ENCODE peak calls at places on chromosome 17, in seven cellular contexts. X is tibial artery, F is HFF-Myc, Y is transverse colon, A is PC-9, L is pancreas, B is heart right ventricle. M is an unnamed sample.

GRCh38 chr17:65459667-65460415 is 101.6 kb downstream of the AXIN2 start:
- DNase-seq in L (no peak), B (no peak), F (no peak), A (no peak), X (no peak), Y (no peak), M (no peak)

GRCh38 chr17:30378191-30378796 is 433 bp upstream of the CPD start:
- DNase-seq in X (no peak), L (no peak), A (no peak), Y (peak; percentile 38), F (no peak), B (peak; percentile 39), M (no peak)

GRCh38 chr17:21286771-21287702 is 2.5 kb downstream of the MAP2K3 start:
- DNase-seq in A (peak; percentile 76), L (no peak), F (no peak), B (no peak), X (no peak), Y (peak; percentile 81), M (no peak)

GRCh38 chr17:51258756-51259573 is 884 bp downstream of the MBTD1 start:
- DNase-seq in F (no peak), L (peak; percentile 16), A (no peak), B (peak; percentile 21), X (peak; percentile 21), Y (peak; percentile 34), M (no peak)

GRCh38 chr17:73663614-73664013 is 19.4 kb upstream of the SDK2 start:
- DNase-seq in L (no peak), F (no peak), B (no peak), X (no peak), Y (no peak), A (no peak), M (no peak)

GRCh38 chr17:44205962-44206824 is 6.5 kb upstream of the ATXN7L3 start:
- DNase-seq in B (no peak), A (no peak), X (no peak), L (no peak), F (no peak), Y (no peak), M (no peak)

GRCh38 chr17:27651411-27652345 is 20.7 kb downstream of the LGALS9 start:
- DNase-seq in F (no peak), L (peak; percentile 37), Y (peak; percentile 81), A (no peak), X (peak; percentile 50), B (peak; percentile 64), M (peak; percentile 53)

GRCh38 chr17:34852141-34852540 is 109.1 kb downstream of the CCT6B start:
- DNase-seq in A (no peak), X (no peak), B (no peak), Y (no peak), L (no peak), F (no peak), M (no peak)

GRCh38 chr17:28728364-28729200 is at the start of gene NEK8:
- DNase-seq in B (peak; percentile 96), F (peak; percentile 87), A (peak; percentile 96), X (peak; percentile 96), Y (peak; percentile 99), L (peak; percentile 94), M (peak; percentile 92)

GRCh38 chr17:44636562-44636961 is 19.7 kb upstream of the MEIOC start:
- DNase-seq in X (no peak), B (no peak), A (peak; percentile 64), L (no peak), Y (no peak), F (peak; percentile 21), M (peak; percentile 83)

GRCh38 chr17:81707725-81708646 is 4.1 kb upstream of the SLC25A10 start:
- DNase-seq in Y (no peak), B (no peak), X (no peak), A (no peak), L (no peak), F (no peak), M (no peak)

GRCh38 chr17:57045868-57046671 is 39.0 kb upstream of the AKAP1 start:
- DNase-seq in L (no peak), A (no peak), X (no peak), F (no peak), Y (peak; percentile 52), B (no peak), M (no peak)

GRCh38 chr17:65193305-65194293 is 56.4 kb downstream of the RGS9 start:
- DNase-seq in A (no peak), X (no peak), B (no peak), Y (no peak), L (no peak), F (no peak), M (no peak)

GRCh38 chr17:51144266-51145022 is 8.9 kb upstream of the NME1 start:
- DNase-seq in X (no peak), Y (no peak), F (no peak), A (no peak), B (no peak), L (no peak), M (no peak)

GRCh38 chr17:76452646-76453430 is at the start of gene UBE2O:
- DNase-seq in Y (peak; percentile 90), L (peak; percentile 81), X (peak; percentile 72), B (peak; percentile 91), A (peak; percentile 67), F (peak; percentile 47), M (peak; percentile 76)

GRCh38 chr17:69326302-69327059 is 452 bp downstream of the ABCA5 start:
- DNase-seq in A (no peak), L (no peak), F (no peak), X (no peak), Y (no peak), B (no peak), M (peak; percentile 62)

GRCh38 chr17:19513897-19514488 is 19.7 kb upstream of the SLC47A1 start:
- DNase-seq in B (peak; percentile 52), L (peak; percentile 30), X (peak; percentile 62), F (peak; percentile 29), Y (peak; percentile 75), A (peak; percentile 58), M (peak; percentile 76)

GRCh38 chr17:65888649-65889048 is 303.3 kb downstream of the CEP112 start:
- DNase-seq in F (no peak), B (no peak), A (no peak), X (no peak), L (no peak), Y (no peak), M (peak; percentile 98)

GRCh38 chr17:43338886-43339516 is 59.8 kb upstream of the ARL4D start:
- DNase-seq in F (no peak), Y (peak; percentile 82), A (peak; percentile 41), X (peak; percentile 75), L (peak; percentile 51), B (peak; percentile 70), M (peak; percentile 47)

GRCh38 chr17:16158721-16159120 is 56.6 kb downstream of the NCOR1 start:
- DNase-seq in A (no peak), L (no peak), F (no peak), X (no peak), Y (no peak), B (no peak), M (peak; percentile 30)

GRCh38 chr17:77834170-77835115 is 124.1 kb upstream of the TNRC6C start:
- DNase-seq in A (peak; percentile 48), X (peak; percentile 83), L (no peak), Y (peak; percentile 46), F (no peak), B (peak; percentile 68), M (peak; percentile 80)

GRCh38 chr17:42518755-42519545 is 17.1 kb upstream of the NAGLU start:
- DNase-seq in X (no peak), A (peak; percentile 89), L (no peak), F (no peak), Y (peak; percentile 91), B (peak; percentile 55), M (peak; percentile 86)

GRCh38 chr17:21194210-21194609 is 19.8 kb downstream of the TMEM11 start:
- DNase-seq in Y (no peak), X (no peak), F (no peak), B (no peak), L (no peak), A (no peak), M (no peak)

GRCh38 chr17:44828919-44829557 is 1.0 kb downstream of the GJC1 start:
- DNase-seq in F (no peak), Y (no peak), X (no peak), B (no peak), A (no peak), L (no peak), M (peak; percentile 43)

GRCh38 chr17:80868022-80868609 is 123.5 kb upstream of the CHMP6 start:
- DNase-seq in A (no peak), F (no peak), X (no peak), Y (no peak), L (no peak), B (no peak), M (no peak)

GRCh38 chr17:7575959-7576358 is 3.5 kb upstream of the CD68 start:
- DNase-seq in A (no peak), L (no peak), X (no peak), Y (no peak), F (no peak), B (no peak), M (no peak)
- H3K4me3 ChIP-seq in A (peak overlapping the region; percentile 91), L (peak overlapping the region; percentile 88), X (no peak overlapping the region), Y (no peak overlapping the region), F (peak overlapping the region; percentile 98), B (no peak overlapping the region), M (no peak overlapping the region)

GRCh38 chr17:17741346-17742023 is 60.2 kb downstream of the RAI1 start:
- DNase-seq in Y (no peak), B (no peak), L (no peak), F (no peak), X (no peak), A (no peak), M (peak; percentile 49)
- TF ChIP-seq CTCF in Y (no peak), B (no peak), L (no peak), F (no peak), X (no peak), A (no peak), M (peak; percentile 56)

DNA sequence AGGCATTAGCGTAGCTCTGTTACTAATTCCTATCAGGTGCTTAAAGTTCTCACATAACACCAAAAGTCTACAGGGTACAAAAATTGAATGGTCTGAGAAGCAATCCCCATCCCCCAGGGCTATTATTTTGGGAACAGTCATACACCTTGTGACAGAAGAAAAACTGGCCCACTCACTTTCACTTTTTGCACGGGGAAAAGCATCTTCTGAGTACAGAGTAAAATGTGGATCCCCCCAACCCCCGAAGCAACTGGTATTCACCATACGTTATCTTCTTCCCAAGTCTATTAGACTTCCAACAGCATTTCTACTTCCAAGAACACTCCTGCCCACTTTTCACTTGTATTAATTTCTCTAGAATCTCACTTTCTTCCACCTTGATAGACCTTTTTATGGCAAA is 11.8 kb downstream of the GGA3 start:
- DNase-seq in B (no peak), L (no peak), F (no peak), Y (no peak), A (no peak), X (no peak), M (no peak)
- H3K4me3 ChIP-seq in B (peak overlapping the region; percentile 18), L (no peak overlapping the region), F (no peak overlapping the region), Y (no peak overlapping the region), A (no peak overlapping the region), X (no peak overlapping the region), M (no peak overlapping the region)

GRCh38 chr17:79027274-79027924 is 3.4 kb downstream of the C1QTNF1 start:
- DNase-seq in B (no peak), A (no peak), X (peak; percentile 21), Y (no peak), F (no peak), L (no peak), M (no peak)

GRCh38 chr17:79027925-79028491 is 4.0 kb downstream of the C1QTNF1 start:
- DNase-seq in Y (no peak), F (no peak), X (peak; percentile 70), B (peak; percentile 44), A (no peak), L (no peak), M (peak; percentile 65)

GRCh38 chr17:79026345-79027273 is 2.6 kb downstream of the C1QTNF1 start:
- DNase-seq in L (peak; percentile 5), Y (peak; percentile 56), B (peak; percentile 58), F (peak; percentile 72), X (peak; percentile 36), A (peak; percentile 66), M (peak; percentile 65)

GRCh38 chr17:79029327-79030009 is 5.5 kb downstream of the C1QTNF1 start:
- DNase-seq in A (no peak), B (no peak), L (no peak), Y (no peak), F (no peak), X (peak; percentile 11), M (no peak)

GRCh38 chr17:79028496-79029326 is 4.7 kb downstream of the C1QTNF1 start:
- DNase-seq in X (peak; percentile 20), B (no peak), L (no peak), F (no peak), Y (no peak), A (no peak), M (no peak)
- TF ChIP-seq CTCF in X (peak; percentile 26), B (no peak), L (no peak), F (peak; percentile 36), Y (no peak), A (no peak), M (peak; percentile 31)